ENCODE peak calls at places on chromosomes 6 and 20, in four cellular contexts. One of them, this sample, is unnamed.
A peak's percentile ranks its signal among the peaks of the same experiment; 100 is the strongest.

GRCh38 chr6:75076009-75076408 is 129.8 kb downstream of the COL12A1 start:
- DNase-seq in HCT116: no peak
- DNase-seq in psoas muscle: no peak
- DNase-seq in PC-9: no peak
- DNase-seq in this sample: no peak

GRCh38 chr20:44967207-44967807 is 995 bp downstream of the STK4 start:
- DNase-seq in HCT116: no peak
- DNase-seq in psoas muscle: no peak
- DNase-seq in PC-9: peak; percentile 44
- DNase-seq in this sample: no peak

GRCh38 chr6:127972815-127973214 is 72.0 kb upstream of the THEMIS start:
- DNase-seq in HCT116: no peak
- DNase-seq in psoas muscle: no peak
- DNase-seq in PC-9: no peak
- DNase-seq in this sample: no peak

GRCh38 chr20:63972312-63973159 is 2.8 kb upstream of the ZNF512B start:
- DNase-seq in HCT116: no peak
- DNase-seq in psoas muscle: no peak
- DNase-seq in PC-9: peak; percentile 33
- DNase-seq in this sample: no peak

GRCh38 chr6:126075335-126076071 is 89.2 kb downstream of the TRMT11 start:
- DNase-seq in HCT116: no peak
- DNase-seq in psoas muscle: no peak
- DNase-seq in PC-9: no peak
- DNase-seq in this sample: no peak

GRCh38 chr6:82955841-82956240 is 109.8 kb downstream of the UBE3D start:
- DNase-seq in HCT116: no peak
- DNase-seq in psoas muscle: no peak
- DNase-seq in PC-9: no peak
- DNase-seq in this sample: no peak

GRCh38 chr20:32535953-32536823 is 48.9 kb downstream of the NOL4L start:
- DNase-seq in HCT116: peak; percentile 7
- DNase-seq in psoas muscle: peak; percentile 68
- DNase-seq in PC-9: peak; percentile 67
- DNase-seq in this sample: peak; percentile 68

GRCh38 chr6:47787620-47788497 is 6.0 kb downstream of the OPN5 start:
- DNase-seq in HCT116: peak; percentile 58
- DNase-seq in psoas muscle: peak; percentile 65
- DNase-seq in PC-9: peak; percentile 43
- DNase-seq in this sample: peak; percentile 77

GRCh38 chr20:44154521-44155001 is 32.4 kb downstream of the JPH2 start:
- DNase-seq in HCT116: no peak
- DNase-seq in psoas muscle: no peak
- DNase-seq in PC-9: no peak
- DNase-seq in this sample: no peak

GRCh38 chr20:61937963-61938838 is 127.5 kb downstream of the TAF4 start:
- DNase-seq in HCT116: no peak
- DNase-seq in psoas muscle: peak; percentile 30
- DNase-seq in PC-9: no peak
- DNase-seq in this sample: no peak

GRCh38 chr20:910840-911770 is 5.0 kb downstream of the ANGPT4 start:
- DNase-seq in HCT116: no peak
- DNase-seq in psoas muscle: peak; percentile 79
- DNase-seq in PC-9: no peak
- DNase-seq in this sample: peak; percentile 54

GRCh38 chr6:130018830-130019795 is 732 bp downstream of the L3MBTL3 start:
- DNase-seq in HCT116: no peak
- DNase-seq in psoas muscle: peak; percentile 64
- DNase-seq in PC-9: no peak
- DNase-seq in this sample: peak; percentile 49

GRCh38 chr20:59412251-59412650 is 111.8 kb downstream of the EDN3 start:
- DNase-seq in HCT116: no peak
- DNase-seq in psoas muscle: no peak
- DNase-seq in PC-9: no peak
- DNase-seq in this sample: no peak

GRCh38 chr20:57703013-57703412 is 6.8 kb downstream of the PMEPA1 start:
- DNase-seq in HCT116: no peak
- DNase-seq in psoas muscle: no peak
- DNase-seq in PC-9: no peak
- DNase-seq in this sample: no peak

GRCh38 chr6:32625137-32625536 is 12.1 kb upstream of the HLA-DQA1 start:
- DNase-seq in HCT116: no peak
- DNase-seq in psoas muscle: no peak
- DNase-seq in PC-9: no peak
- DNase-seq in this sample: no peak

GRCh38 chr20:50558483-50558925 is 48.3 kb downstream of the PTPN1 start:
- DNase-seq in HCT116: peak; percentile 68
- DNase-seq in psoas muscle: no peak
- DNase-seq in PC-9: peak; percentile 64
- DNase-seq in this sample: no peak

GRCh38 chr20:1286267-1287036 is 20.4 kb downstream of the SNPH start:
- DNase-seq in HCT116: no peak
- DNase-seq in psoas muscle: no peak
- DNase-seq in PC-9: no peak
- DNase-seq in this sample: no peak

GRCh38 chr6:69232506-69233194 is 564.2 kb downstream of the LMBRD1 start:
- DNase-seq in HCT116: no peak
- DNase-seq in psoas muscle: peak; percentile 71
- DNase-seq in PC-9: no peak
- DNase-seq in this sample: peak; percentile 89

GRCh38 chr6:116461563-116462507 is 660 bp downstream of the CALHM6 start:
- DNase-seq in HCT116: no peak
- DNase-seq in psoas muscle: peak; percentile 79
- DNase-seq in PC-9: no peak
- DNase-seq in this sample: peak; percentile 83

GRCh38 chr20:58714923-58715708 is 22.5 kb downstream of the NPEPL1 start:
- DNase-seq in HCT116: no peak
- DNase-seq in psoas muscle: peak; percentile 29
- DNase-seq in PC-9: no peak
- DNase-seq in this sample: no peak

GRCh38 chr20:36342316-36342715 is 36.2 kb downstream of the DLGAP4 start:
- DNase-seq in HCT116: no peak
- DNase-seq in psoas muscle: no peak
- DNase-seq in PC-9: no peak
- DNase-seq in this sample: no peak

GRCh38 chr6:5099537-5099936 is 14.4 kb downstream of the PPP1R3G start:
- DNase-seq in HCT116: peak; percentile 43
- DNase-seq in psoas muscle: no peak
- DNase-seq in PC-9: no peak
- DNase-seq in this sample: no peak

GRCh38 chr20:38726849-38727601 is 2.7 kb downstream of the SLC32A1 start:
- DNase-seq in HCT116: no peak
- DNase-seq in psoas muscle: no peak
- DNase-seq in PC-9: no peak
- DNase-seq in this sample: peak; percentile 54

GRCh38 chr6:127207591-127208120 is 59.0 kb upstream of the RNF146 start:
- DNase-seq in HCT116: no peak
- DNase-seq in psoas muscle: no peak
- DNase-seq in PC-9: no peak
- DNase-seq in this sample: no peak

GRCh38 chr20:39107741-39108140 is 145.6 kb downstream of the DHX35 start:
- DNase-seq in HCT116: peak; percentile 73
- DNase-seq in psoas muscle: no peak
- DNase-seq in PC-9: peak; percentile 76
- DNase-seq in this sample: no peak

GRCh38 chr6:2103644-2104523 is 141.5 kb downstream of the GMDS start:
- DNase-seq in HCT116: peak; percentile 19
- DNase-seq in psoas muscle: no peak
- DNase-seq in PC-9: peak; percentile 37
- DNase-seq in this sample: no peak

GRCh38 chr6:157535354-157536217 is 154.6 kb downstream of the ZDHHC14 start:
- DNase-seq in HCT116: peak; percentile 72
- DNase-seq in psoas muscle: no peak
- DNase-seq in PC-9: peak; percentile 91
- DNase-seq in this sample: no peak

GRCh38 chr6:40251609-40252008 is 317.3 kb upstream of the MOCS1 start:
- DNase-seq in HCT116: no peak
- DNase-seq in psoas muscle: no peak
- DNase-seq in PC-9: no peak
- DNase-seq in this sample: no peak

GRCh38 chr20:1280421-1281102 is 14.5 kb downstream of the SNPH start:
- DNase-seq in HCT116: no peak
- DNase-seq in psoas muscle: no peak
- DNase-seq in PC-9: no peak
- DNase-seq in this sample: peak; percentile 4

GRCh38 chr6:106490453-106490852 is 129.9 kb downstream of the CRYBG1 start:
- DNase-seq in HCT116: no peak
- DNase-seq in psoas muscle: no peak
- DNase-seq in PC-9: peak; percentile 86
- DNase-seq in this sample: no peak

GRCh38 chr6:127966616-127967015 is 65.8 kb upstream of the THEMIS start:
- DNase-seq in HCT116: no peak
- DNase-seq in psoas muscle: no peak
- DNase-seq in PC-9: no peak
- DNase-seq in this sample: no peak

DNA sequence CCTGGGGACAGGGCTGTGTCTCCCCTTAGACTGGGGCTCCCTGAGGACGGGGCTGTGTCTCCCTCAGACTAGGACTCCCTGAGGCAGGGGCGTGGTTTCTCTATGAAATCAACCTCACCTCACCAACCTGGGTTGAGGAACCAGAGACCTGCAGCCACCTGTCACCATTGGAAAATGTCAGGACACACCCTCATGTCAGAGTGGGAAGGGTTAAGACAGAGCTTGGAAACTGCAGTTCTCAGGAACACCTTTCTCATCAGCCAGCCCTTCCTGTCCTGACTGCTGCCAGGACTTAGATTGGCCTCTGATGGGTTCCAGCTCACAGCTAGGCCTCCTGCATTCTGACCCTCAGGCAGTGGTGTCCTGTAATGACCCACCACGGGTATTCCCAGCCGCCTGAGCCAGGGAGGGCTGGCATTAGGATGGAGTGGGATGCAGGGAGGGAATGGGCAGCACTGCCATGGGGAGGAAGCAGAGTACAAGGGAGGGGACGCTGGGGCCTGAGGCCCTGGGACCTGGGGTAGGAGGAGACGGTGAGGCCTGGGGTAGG is 76.3 kb downstream of the MRPL14 start:
- DNase-seq in HCT116: no peak
- DNase-seq in psoas muscle: peak; percentile 48
- DNase-seq in PC-9: peak; percentile 93
- DNase-seq in this sample: no peak
- H3K4me1 ChIP-seq in HCT116: peaks cover 71% of the 10 kb centered on the region
- H3K4me1 ChIP-seq in psoas muscle: peaks cover 41% of the 10 kb centered on the region
- H3K4me1 ChIP-seq in PC-9: peaks cover 98% of the 10 kb centered on the region
- H3K4me1 ChIP-seq in this sample: peaks cover 6% of the 10 kb centered on the region

GRCh38 chr6:85436408-85436807 is 13.5 kb upstream of the NT5E start:
- DNase-seq in HCT116: no peak
- DNase-seq in psoas muscle: no peak
- DNase-seq in PC-9: no peak
- DNase-seq in this sample: no peak
- H3K27ac ChIP-seq in HCT116: no peak overlapping the region
- H3K27ac ChIP-seq in psoas muscle: no peak overlapping the region
- H3K27ac ChIP-seq in PC-9: no peak overlapping the region
- H3K27ac ChIP-seq in this sample: no peak overlapping the region

GRCh38 chr6:113668712-113669408 is 188.3 kb upstream of the MARCKS start:
- DNase-seq in HCT116: no peak
- DNase-seq in psoas muscle: no peak
- DNase-seq in PC-9: peak; percentile 74
- DNase-seq in this sample: no peak

GRCh38 chr6:113662049-113662655 is 195.0 kb upstream of the MARCKS start:
- DNase-seq in HCT116: no peak
- DNase-seq in psoas muscle: no peak
- DNase-seq in PC-9: no peak
- DNase-seq in this sample: no peak

GRCh38 chr6:113669641-113670040 is 187.5 kb upstream of the MARCKS start:
- DNase-seq in HCT116: no peak
- DNase-seq in psoas muscle: no peak
- DNase-seq in PC-9: no peak
- DNase-seq in this sample: no peak

GRCh38 chr6:113662688-113663333 is 194.3 kb upstream of the MARCKS start:
- DNase-seq in HCT116: no peak
- DNase-seq in psoas muscle: no peak
- DNase-seq in PC-9: no peak
- DNase-seq in this sample: no peak

GRCh38 chr6:113664909-113665308 is 192.2 kb upstream of the MARCKS start:
- DNase-seq in HCT116: no peak
- DNase-seq in psoas muscle: no peak
- DNase-seq in PC-9: no peak
- DNase-seq in this sample: no peak
- H3K4me1 ChIP-seq in HCT116: no peaks in the 10 kb centered on the region
- H3K4me1 ChIP-seq in psoas muscle: peaks cover 5% of the 10 kb centered on the region
- H3K4me1 ChIP-seq in PC-9: peaks cover 16% of the 10 kb centered on the region
- H3K4me1 ChIP-seq in this sample: peaks cover 3% of the 10 kb centered on the region

GRCh38 chr20:33908868-33909267 is 84.8 kb upstream of the RALY start:
- DNase-seq in HCT116: no peak
- DNase-seq in psoas muscle: no peak
- DNase-seq in PC-9: no peak
- DNase-seq in this sample: no peak

GRCh38 chr20:33910056-33910455 is 83.7 kb upstream of the RALY start:
- DNase-seq in HCT116: no peak
- DNase-seq in psoas muscle: no peak
- DNase-seq in PC-9: no peak
- DNase-seq in this sample: no peak

GRCh38 chr20:33908351-33908750 is 85.4 kb upstream of the RALY start:
- DNase-seq in HCT116: no peak
- DNase-seq in psoas muscle: no peak
- DNase-seq in PC-9: peak; percentile 74
- DNase-seq in this sample: no peak

GRCh38 chr20:33909331-33909921 is 84.3 kb upstream of the RALY start:
- DNase-seq in HCT116: peak; percentile 12
- DNase-seq in psoas muscle: no peak
- DNase-seq in PC-9: peak; percentile 94
- DNase-seq in this sample: peak; percentile 68

GRCh38 chr20:33910529-33911327 is 83.0 kb upstream of the RALY start:
- DNase-seq in HCT116: no peak
- DNase-seq in psoas muscle: no peak
- DNase-seq in PC-9: no peak
- DNase-seq in this sample: no peak
- H3K27ac ChIP-seq in HCT116: no peak overlapping the region
- H3K27ac ChIP-seq in psoas muscle: no peak overlapping the region
- H3K27ac ChIP-seq in PC-9: peak overlapping the region; percentile 56
- H3K27ac ChIP-seq in this sample: peak overlapping the region; percentile 56

DNA sequence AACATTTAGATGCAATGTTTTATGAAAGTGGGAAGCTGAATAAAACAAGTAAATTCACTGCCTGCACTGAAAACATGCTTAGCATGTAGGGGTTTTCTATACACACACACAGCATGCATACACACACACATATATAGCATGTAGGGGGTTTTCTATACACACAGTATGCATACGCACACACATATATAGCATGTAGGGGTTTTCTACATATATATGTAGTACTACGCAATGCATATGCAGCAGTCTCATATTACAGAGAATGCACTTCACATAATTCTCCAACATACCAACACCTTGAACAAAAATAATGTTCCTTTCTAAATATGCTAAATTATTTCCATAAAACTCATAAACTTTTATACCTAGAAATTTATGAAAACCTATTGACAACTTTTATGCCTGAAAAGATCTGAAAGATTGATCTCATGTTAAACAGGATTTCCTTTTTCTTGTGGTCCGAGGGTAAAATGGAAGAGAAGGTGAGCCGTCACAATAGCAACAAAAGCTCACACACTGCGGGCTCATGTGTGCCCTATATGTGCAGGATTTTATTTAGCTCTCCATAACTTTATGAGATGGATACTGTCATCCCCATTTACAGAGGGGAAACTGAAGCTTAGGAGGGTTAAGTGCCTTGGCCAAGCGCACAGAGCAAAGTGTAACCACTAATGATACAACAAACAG is 81.9 kb upstream of the TULP1 start:
- DNase-seq in HCT116: no peak
- DNase-seq in psoas muscle: no peak
- DNase-seq in PC-9: no peak
- DNase-seq in this sample: no peak
- H3K4me1 ChIP-seq in HCT116: peaks cover 71% of the 10 kb centered on the region
- H3K4me1 ChIP-seq in psoas muscle: peaks cover 94% of the 10 kb centered on the region
- H3K4me1 ChIP-seq in PC-9: peaks cover 46% of the 10 kb centered on the region
- H3K4me1 ChIP-seq in this sample: peaks cover 52% of the 10 kb centered on the region